ENCODE peak calls at places on chromosomes 12 and 14, in six cellular contexts. U is GM19239; Q is posterior cingulate gyrus; N is AG08395; B is glutamatergic neuron; W is CD8-positive, alpha-beta T cell. Z is an unnamed sample.

GRCh38 chr12:50589650-50590435 is 85.1 kb downstream of the DIP2B start:
- DNase-seq in U (no peak), Q (no peak), N (peak), B (no peak), W (no peak), Z (no peak)

GRCh38 chr14:34303811-34304210 is 158.2 kb downstream of the SPTSSA start:
- DNase-seq in U (no peak), Q (no peak), N (no peak), B (no peak), W (no peak), Z (no peak)

GRCh38 chr12:95413576-95413975 is 60.4 kb upstream of the METAP2 start:
- DNase-seq in U (no peak), Q (no peak), N (no peak), B (no peak), W (no peak), Z (no peak)

GRCh38 chr12:78898416-78898815 is 33.8 kb downstream of the SYT1 start:
- DNase-seq in U (no peak), Q (peak), N (peak), B (peak), W (no peak), Z (no peak)

GRCh38 chr14:77822307-77822706 is 22.4 kb downstream of the ADCK1 start:
- DNase-seq in U (no peak), Q (no peak), N (no peak), B (no peak), W (no peak), Z (no peak)

GRCh38 chr14:87088588-87088987 is 904.4 kb downstream of the GALC start:
- DNase-seq in U (no peak), Q (no peak), N (no peak), B (no peak), W (no peak), Z (no peak)

GRCh38 chr12:52513736-52514135 is 6.5 kb downstream of the KRT5 start:
- DNase-seq in U (no peak), Q (no peak), N (no peak), B (no peak), W (no peak), Z (no peak)

GRCh38 chr12:98578821-98579220 is 14.7 kb upstream of the SLC25A3 start:
- DNase-seq in U (no peak), Q (no peak), N (no peak), B (no peak), W (no peak), Z (no peak)

GRCh38 chr12:122862872-122863701 is 27.8 kb downstream of the HIP1R start:
- DNase-seq in U (no peak), Q (no peak), N (no peak), B (peak), W (no peak), Z (no peak)

GRCh38 chr12:58082996-58083395 is 141.6 kb downstream of the ATP23 start:
- DNase-seq in U (no peak), Q (no peak), N (no peak), B (no peak), W (no peak), Z (no peak)

GRCh38 chr12:42180990-42181611 is 36.4 kb upstream of the GXYLT1 start:
- DNase-seq in U (no peak), Q (no peak), N (no peak), B (no peak), W (no peak), Z (no peak)

GRCh38 chr12:23025372-23026021 is 400.5 kb downstream of the ETNK1 start:
- DNase-seq in U (no peak), Q (no peak), N (no peak), B (no peak), W (no peak), Z (no peak)

GRCh38 chr14:55129086-55129427 is at the start of gene LGALS3:
- DNase-seq in U (peak), Q (no peak), N (peak), B (peak), W (peak), Z (no peak)

GRCh38 chr12:8080131-8080530 is 1.9 kb upstream of the NECAP1 start:
- DNase-seq in U (no peak), Q (no peak), N (no peak), B (no peak), W (no peak), Z (no peak)

GRCh38 chr12:68158427-68158826 is 1.1 kb downstream of the IFNG start:
- DNase-seq in U (no peak), Q (no peak), N (peak), B (no peak), W (peak), Z (no peak)

GRCh38 chr12:58916891-58917570 is 3.3 kb downstream of the LRIG3 start:
- DNase-seq in U (no peak), Q (no peak), N (peak), B (no peak), W (no peak), Z (no peak)

GRCh38 chr14:19873178-19873577 is 1.8 kb upstream of the OR4K2 start:
- DNase-seq in U (no peak), Q (no peak), N (no peak), B (no peak), W (no peak), Z (no peak)

GRCh38 chr12:32334384-32334783 is 65.0 kb upstream of the FGD4 start:
- DNase-seq in U (peak), Q (no peak), N (no peak), B (no peak), W (no peak), Z (no peak)

GRCh38 chr12:94761559-94761958 is 111.2 kb upstream of the TMCC3 start:
- DNase-seq in U (no peak), Q (no peak), N (peak), B (no peak), W (no peak), Z (no peak)

GRCh38 chr14:24392327-24393098 is 6.3 kb upstream of the NYNRIN start:
- DNase-seq in U (no peak), Q (no peak), N (peak), B (no peak), W (no peak), Z (no peak)

GRCh38 chr12:47188576-47189441 is 109.0 kb upstream of the AMIGO2 start:
- DNase-seq in U (no peak), Q (no peak), N (peak), B (no peak), W (no peak), Z (no peak)

GRCh38 chr14:94591073-94591472 is 9.8 kb downstream of the SERPINA5 start:
- DNase-seq in U (no peak), Q (no peak), N (no peak), B (no peak), W (no peak), Z (no peak)

GRCh38 chr12:50224026-50224692 is 57.0 kb upstream of the CERS5 start:
- DNase-seq in U (no peak), Q (no peak), N (no peak), B (no peak), W (peak), Z (no peak)

GRCh38 chr12:100823988-100824387 is 29.4 kb downstream of the ANO4 start:
- DNase-seq in U (no peak), Q (no peak), N (peak), B (no peak), W (no peak), Z (no peak)

GRCh38 chr14:37036669-37037341 is 135.6 kb downstream of the SLC25A21 start:
- DNase-seq in U (no peak), Q (no peak), N (peak), B (no peak), W (no peak), Z (no peak)

GRCh38 chr12:78036889-78037288 is 206.2 kb downstream of the NAV3 start:
- DNase-seq in U (no peak), Q (no peak), N (no peak), B (no peak), W (no peak), Z (no peak)

GRCh38 chr14:92356677-92357076 is 33.7 kb downstream of the SLC24A4 start:
- DNase-seq in U (no peak), Q (no peak), N (no peak), B (no peak), W (no peak), Z (no peak)

GRCh38 chr12:87848248-87848868 is 180.8 kb downstream of the C12orf50 start:
- DNase-seq in U (peak), Q (no peak), N (peak), B (no peak), W (no peak), Z (peak)

GRCh38 chr12:54749191-54749818 is 101.1 kb upstream of the DCD start:
- DNase-seq in U (peak), Q (no peak), N (peak), B (no peak), W (peak), Z (peak)

GRCh38 chr14:101404426-101405170 is 156.7 kb upstream of the DIO3 start:
- DNase-seq in U (no peak), Q (no peak), N (no peak), B (no peak), W (no peak), Z (no peak)

GRCh38 chr12:11171953-11172675 is 1.1 kb downstream of the SMIM10L1 start:
- DNase-seq in U (no peak), Q (no peak), N (peak), B (no peak), W (no peak), Z (no peak)

GRCh38 chr12:60052483-60052882 is 456.7 kb downstream of the SLC16A7 start:
- DNase-seq in U (no peak), Q (no peak), N (no peak), B (no peak), W (no peak), Z (no peak)

GRCh38 chr12:6965026-6965661 is 5.3 kb downstream of the PHB2 start:
- DNase-seq in U (peak), Q (peak), N (peak), B (peak), W (peak), Z (peak)

GRCh38 chr14:25197885-25198284 is 147.9 kb upstream of the STXBP6 start:
- DNase-seq in U (no peak), Q (no peak), N (no peak), B (no peak), W (no peak), Z (no peak)

Z was measured in SK-N-DZ.